ENCODE peak calls at places on chromosomes 12 and 14, in eight cellular contexts. One of them, this sample, is unnamed.

GRCh38 chr14:70814466-70814865 is 5.2 kb upstream of the MAP3K9 start:
- DNase-seq in A549: no peak
- DNase-seq in HCT116: no peak
- DNase-seq in GM12878: no peak
- DNase-seq in K562: no peak
- DNase-seq in H1: no peak
- DNase-seq in endothelial cell of umbilical vein: no peak
- DNase-seq in HepG2: no peak
- DNase-seq in this sample: no peak

GRCh38 chr12:56723889-56724659 is 1.0 kb downstream of the NACA start:
- DNase-seq in A549: peak
- DNase-seq in HCT116: no peak
- DNase-seq in GM12878: no peak
- DNase-seq in K562: no peak
- DNase-seq in H1: no peak
- DNase-seq in endothelial cell of umbilical vein: peak
- DNase-seq in HepG2: peak
- DNase-seq in this sample: peak

GRCh38 chr14:95303552-95303951 is 16.2 kb downstream of the CLMN start:
- DNase-seq in A549: no peak
- DNase-seq in HCT116: no peak
- DNase-seq in GM12878: no peak
- DNase-seq in K562: no peak
- DNase-seq in H1: no peak
- DNase-seq in endothelial cell of umbilical vein: no peak
- DNase-seq in HepG2: no peak
- DNase-seq in this sample: no peak

GRCh38 chr14:92696356-92696755 is 52.1 kb downstream of the LGMN start:
- DNase-seq in A549: no peak
- DNase-seq in HCT116: no peak
- DNase-seq in GM12878: no peak
- DNase-seq in K562: no peak
- DNase-seq in H1: no peak
- DNase-seq in endothelial cell of umbilical vein: no peak
- DNase-seq in HepG2: no peak
- DNase-seq in this sample: peak

GRCh38 chr14:103854822-103855733 is 7.7 kb upstream of the PPP1R13B start:
- DNase-seq in A549: no peak
- DNase-seq in HCT116: no peak
- DNase-seq in GM12878: no peak
- DNase-seq in K562: no peak
- DNase-seq in H1: peak
- DNase-seq in endothelial cell of umbilical vein: peak
- DNase-seq in HepG2: peak
- DNase-seq in this sample: no peak

GRCh38 chr14:102593841-102594170 is 1.4 kb downstream of the RCOR1 start:
- DNase-seq in A549: no peak
- DNase-seq in HCT116: no peak
- DNase-seq in GM12878: no peak
- DNase-seq in K562: no peak
- DNase-seq in H1: no peak
- DNase-seq in endothelial cell of umbilical vein: peak
- DNase-seq in HepG2: no peak
- DNase-seq in this sample: peak

GRCh38 chr12:88431245-88431644 is 149.0 kb downstream of the KITLG start:
- DNase-seq in A549: no peak
- DNase-seq in HCT116: no peak
- DNase-seq in GM12878: no peak
- DNase-seq in K562: no peak
- DNase-seq in H1: no peak
- DNase-seq in endothelial cell of umbilical vein: no peak
- DNase-seq in HepG2: no peak
- DNase-seq in this sample: no peak

GRCh38 chr14:74936151-74936550 is 13.1 kb upstream of the RPS6KL1 start:
- DNase-seq in A549: no peak
- DNase-seq in HCT116: no peak
- DNase-seq in GM12878: no peak
- DNase-seq in K562: no peak
- DNase-seq in H1: no peak
- DNase-seq in endothelial cell of umbilical vein: no peak
- DNase-seq in HepG2: no peak
- DNase-seq in this sample: no peak

GRCh38 chr14:50082784-50083466 is 33.4 kb downstream of the VCPKMT start:
- DNase-seq in A549: no peak
- DNase-seq in HCT116: no peak
- DNase-seq in GM12878: peak
- DNase-seq in K562: no peak
- DNase-seq in H1: no peak
- DNase-seq in endothelial cell of umbilical vein: no peak
- DNase-seq in HepG2: no peak
- DNase-seq in this sample: peak

GRCh38 chr14:65336191-65336591 is 76.3 kb upstream of the FUT8 start:
- DNase-seq in A549: no peak
- DNase-seq in HCT116: no peak
- DNase-seq in GM12878: no peak
- DNase-seq in K562: no peak
- DNase-seq in H1: no peak
- DNase-seq in endothelial cell of umbilical vein: no peak
- DNase-seq in HepG2: no peak
- DNase-seq in this sample: no peak

GRCh38 chr12:101590383-101590782 is 4.4 kb upstream of the MYBPC1 start:
- DNase-seq in A549: no peak
- DNase-seq in HCT116: no peak
- DNase-seq in GM12878: no peak
- DNase-seq in K562: no peak
- DNase-seq in H1: no peak
- DNase-seq in endothelial cell of umbilical vein: no peak
- DNase-seq in HepG2: no peak
- DNase-seq in this sample: no peak

GRCh38 chr12:107645630-107646333 is 39.8 kb upstream of the PWP1 start:
- DNase-seq in A549: no peak
- DNase-seq in HCT116: no peak
- DNase-seq in GM12878: no peak
- DNase-seq in K562: no peak
- DNase-seq in H1: peak
- DNase-seq in endothelial cell of umbilical vein: peak
- DNase-seq in HepG2: no peak
- DNase-seq in this sample: no peak

GRCh38 chr14:96905825-96906224 is 108.6 kb downstream of the VRK1 start:
- DNase-seq in A549: no peak
- DNase-seq in HCT116: no peak
- DNase-seq in GM12878: no peak
- DNase-seq in K562: no peak
- DNase-seq in H1: no peak
- DNase-seq in endothelial cell of umbilical vein: no peak
- DNase-seq in HepG2: no peak
- DNase-seq in this sample: peak

GRCh38 chr14:51157012-51157411 is 62.1 kb upstream of the TRIM9 start:
- DNase-seq in A549: peak
- DNase-seq in HCT116: peak
- DNase-seq in GM12878: no peak
- DNase-seq in K562: no peak
- DNase-seq in H1: no peak
- DNase-seq in endothelial cell of umbilical vein: peak
- DNase-seq in HepG2: peak
- DNase-seq in this sample: peak

GRCh38 chr14:68783408-68784297 is 9.2 kb downstream of the ZFP36L1 start:
- DNase-seq in A549: peak
- DNase-seq in HCT116: no peak
- DNase-seq in GM12878: no peak
- DNase-seq in K562: no peak
- DNase-seq in H1: peak
- DNase-seq in endothelial cell of umbilical vein: no peak
- DNase-seq in HepG2: peak
- DNase-seq in this sample: no peak

GRCh38 chr12:3196488-3196887 is 119.3 kb downstream of the TSPAN9 start:
- DNase-seq in A549: no peak
- DNase-seq in HCT116: no peak
- DNase-seq in GM12878: no peak
- DNase-seq in K562: no peak
- DNase-seq in H1: no peak
- DNase-seq in endothelial cell of umbilical vein: no peak
- DNase-seq in HepG2: no peak
- DNase-seq in this sample: no peak

GRCh38 chr14:100905166-100905565 is 1.6 kb upstream of the RTL1 start:
- DNase-seq in A549: no peak
- DNase-seq in HCT116: no peak
- DNase-seq in GM12878: no peak
- DNase-seq in K562: no peak
- DNase-seq in H1: peak
- DNase-seq in endothelial cell of umbilical vein: no peak
- DNase-seq in HepG2: no peak
- DNase-seq in this sample: no peak

GRCh38 chr12:46560874-46561273 is 188.3 kb upstream of the SLC38A2 start:
- DNase-seq in A549: no peak
- DNase-seq in HCT116: no peak
- DNase-seq in GM12878: no peak
- DNase-seq in K562: no peak
- DNase-seq in H1: no peak
- DNase-seq in endothelial cell of umbilical vein: no peak
- DNase-seq in HepG2: no peak
- DNase-seq in this sample: no peak

GRCh38 chr14:75542585-75543091 is 20.4 kb downstream of the BATF start:
- DNase-seq in A549: no peak
- DNase-seq in HCT116: no peak
- DNase-seq in GM12878: no peak
- DNase-seq in K562: peak
- DNase-seq in H1: no peak
- DNase-seq in endothelial cell of umbilical vein: no peak
- DNase-seq in HepG2: no peak
- DNase-seq in this sample: peak

GRCh38 chr14:26410189-26410685 is 187.6 kb downstream of the NOVA1 start:
- DNase-seq in A549: no peak
- DNase-seq in HCT116: no peak
- DNase-seq in GM12878: no peak
- DNase-seq in K562: no peak
- DNase-seq in H1: no peak
- DNase-seq in endothelial cell of umbilical vein: no peak
- DNase-seq in HepG2: no peak
- DNase-seq in this sample: no peak

GRCh38 chr14:99479903-99480855 is 480 bp downstream of the SETD3 start:
- DNase-seq in A549: peak
- DNase-seq in HCT116: peak
- DNase-seq in GM12878: no peak
- DNase-seq in K562: peak
- DNase-seq in H1: no peak
- DNase-seq in endothelial cell of umbilical vein: peak
- DNase-seq in HepG2: peak
- DNase-seq in this sample: peak

GRCh38 chr14:95023886-95024285 is 133.4 kb downstream of the DICER1 start:
- DNase-seq in A549: no peak
- DNase-seq in HCT116: no peak
- DNase-seq in GM12878: no peak
- DNase-seq in K562: no peak
- DNase-seq in H1: no peak
- DNase-seq in endothelial cell of umbilical vein: no peak
- DNase-seq in HepG2: no peak
- DNase-seq in this sample: no peak

GRCh38 chr12:27733052-27733656 is 22.5 kb downstream of the MRPS35 start:
- DNase-seq in A549: peak
- DNase-seq in HCT116: no peak
- DNase-seq in GM12878: no peak
- DNase-seq in K562: peak
- DNase-seq in H1: no peak
- DNase-seq in endothelial cell of umbilical vein: peak
- DNase-seq in HepG2: peak
- DNase-seq in this sample: peak

GRCh38 chr14:92603309-92604257 is 90.0 kb downstream of the RIN3 start:
- DNase-seq in A549: peak
- DNase-seq in HCT116: no peak
- DNase-seq in GM12878: no peak
- DNase-seq in K562: no peak
- DNase-seq in H1: no peak
- DNase-seq in endothelial cell of umbilical vein: no peak
- DNase-seq in HepG2: no peak
- DNase-seq in this sample: no peak

GRCh38 chr12:73599268-73599667 is 938.4 kb upstream of the ATXN7L3B start:
- DNase-seq in A549: no peak
- DNase-seq in HCT116: no peak
- DNase-seq in GM12878: no peak
- DNase-seq in K562: no peak
- DNase-seq in H1: no peak
- DNase-seq in endothelial cell of umbilical vein: no peak
- DNase-seq in HepG2: no peak
- DNase-seq in this sample: no peak

GRCh38 chr14:73729015-73729330 is 14.8 kb upstream of the PNMA1 start:
- DNase-seq in A549: no peak
- DNase-seq in HCT116: no peak
- DNase-seq in GM12878: no peak
- DNase-seq in K562: no peak
- DNase-seq in H1: no peak
- DNase-seq in endothelial cell of umbilical vein: no peak
- DNase-seq in HepG2: no peak
- DNase-seq in this sample: no peak
- TF ChIP-seq CTCF in A549: no peak
- TF ChIP-seq CTCF in HCT116: peak
- TF ChIP-seq CTCF in GM12878: no peak
- TF ChIP-seq CTCF in K562: no peak
- TF ChIP-seq CTCF in H1: no peak
- TF ChIP-seq CTCF in endothelial cell of umbilical vein: no peak
- TF ChIP-seq CTCF in HepG2: no peak
- TF ChIP-seq CTCF in this sample: no peak

GRCh38 chr14:89366580-89367448 is 50.2 kb downstream of the FOXN3 start:
- DNase-seq in A549: no peak
- DNase-seq in HCT116: no peak
- DNase-seq in GM12878: no peak
- DNase-seq in K562: no peak
- DNase-seq in H1: peak
- DNase-seq in endothelial cell of umbilical vein: no peak
- DNase-seq in HepG2: no peak
- DNase-seq in this sample: peak
- H3K4me3 ChIP-seq in A549: no peak
- H3K4me3 ChIP-seq in HCT116: no peak
- H3K4me3 ChIP-seq in GM12878: no peak
- H3K4me3 ChIP-seq in K562: no peak
- H3K4me3 ChIP-seq in H1: no peak
- H3K4me3 ChIP-seq in endothelial cell of umbilical vein: no peak
- H3K4me3 ChIP-seq in HepG2: no peak
- H3K4me3 ChIP-seq in this sample: no peak

GRCh38 chr12:69068431-69068830 is 135.5 kb upstream of the CPM start:
- DNase-seq in A549: peak
- DNase-seq in HCT116: peak
- DNase-seq in GM12878: no peak
- DNase-seq in K562: no peak
- DNase-seq in H1: no peak
- DNase-seq in endothelial cell of umbilical vein: peak
- DNase-seq in HepG2: peak
- DNase-seq in this sample: peak
- TF ChIP-seq MAX in A549: peak
- TF ChIP-seq MAX in HCT116: peak
- TF ChIP-seq MAX in GM12878: no peak
- TF ChIP-seq MAX in K562: no peak
- TF ChIP-seq MAX in H1: no peak
- TF ChIP-seq MAX in endothelial cell of umbilical vein: no peak
- TF ChIP-seq MAX in HepG2: no peak
- TF ChIP-seq MAX in this sample: no peak

DNA sequence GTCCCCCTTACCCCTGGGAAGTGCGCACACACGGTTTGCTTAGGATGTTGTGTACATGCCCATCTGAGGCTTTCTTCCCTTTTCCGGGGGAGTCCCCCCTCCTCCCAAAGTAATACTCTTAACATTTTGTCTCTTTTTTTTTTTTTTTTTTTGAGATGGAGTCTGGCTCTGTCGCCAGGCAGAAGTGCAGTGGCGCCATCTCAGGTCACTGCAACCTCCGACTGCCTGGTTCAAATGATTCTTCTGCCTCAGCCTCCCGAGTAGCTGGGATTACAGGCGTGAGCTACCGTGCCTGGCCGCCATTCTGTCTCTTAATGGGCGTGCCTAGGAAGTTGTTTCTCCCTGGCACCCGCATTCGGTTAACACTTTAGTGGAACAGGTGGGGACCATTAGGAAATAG is 4.5 kb upstream of the GMFB start:
- DNase-seq in A549: peak
- DNase-seq in HCT116: no peak
- DNase-seq in GM12878: no peak
- DNase-seq in K562: no peak
- DNase-seq in H1: no peak
- DNase-seq in endothelial cell of umbilical vein: no peak
- DNase-seq in HepG2: no peak
- DNase-seq in this sample: peak
- TF ChIP-seq CTCF in A549: no peak
- TF ChIP-seq CTCF in HCT116: peak
- TF ChIP-seq CTCF in GM12878: no peak
- TF ChIP-seq CTCF in K562: peak
- TF ChIP-seq CTCF in H1: no peak
- TF ChIP-seq CTCF in endothelial cell of umbilical vein: no peak
- TF ChIP-seq CTCF in HepG2: peak
- TF ChIP-seq CTCF in this sample: no peak

This sample was measured in NB4.